ENCODE peak calls at places on chromosomes 4 and X, in eight cellular contexts. One of them, this sample, is unnamed.

GRCh38 chr4:133190098-133190497 is 41.0 kb downstream of the PCDH10 start:
- DNase-seq in dorsolateral prefrontal cortex: no peak
- DNase-seq in posterior cingulate gyrus: no peak
- DNase-seq in C1 segment of cervical spinal cord: no peak
- DNase-seq in natural killer cell treated with Interleukin-12 subunit alpha and Interleukin-12 subunit beta and Interleukin-15 and Interleukin-18, amount 100 ng/mL, for 72 hours: no peak
- DNase-seq in NCI-H187: no peak
- DNase-seq in stromal cell of bone marrow: no peak
- DNase-seq in IMR-90: peak
- DNase-seq in this sample: no peak

GRCh38 chr4:159341486-159341885 is 238.6 kb downstream of the RAPGEF2 start:
- DNase-seq in dorsolateral prefrontal cortex: no peak
- DNase-seq in IMR-90: peak
- DNase-seq in natural killer cell treated with Interleukin-12 subunit alpha and Interleukin-12 subunit beta and Interleukin-15 and Interleukin-18, amount 100 ng/mL, for 72 hours: no peak
- DNase-seq in C1 segment of cervical spinal cord: no peak
- DNase-seq in posterior cingulate gyrus: no peak
- DNase-seq in NCI-H187: no peak
- DNase-seq in stromal cell of bone marrow: peak
- DNase-seq in this sample: no peak

GRCh38 chr4:130636486-130636885 is 1540.5 kb downstream of the C4orf33 start:
- DNase-seq in natural killer cell treated with Interleukin-12 subunit alpha and Interleukin-12 subunit beta and Interleukin-15 and Interleukin-18, amount 100 ng/mL, for 72 hours: no peak
- DNase-seq in dorsolateral prefrontal cortex: no peak
- DNase-seq in C1 segment of cervical spinal cord: no peak
- DNase-seq in posterior cingulate gyrus: no peak
- DNase-seq in NCI-H187: no peak
- DNase-seq in IMR-90: no peak
- DNase-seq in stromal cell of bone marrow: no peak
- DNase-seq in this sample: no peak

GRCh38 chrX:134431894-134432293 is 28.1 kb upstream of the HPRT1 start:
- DNase-seq in NCI-H187: no peak
- DNase-seq in IMR-90: peak
- DNase-seq in C1 segment of cervical spinal cord: no peak
- DNase-seq in posterior cingulate gyrus: no peak
- DNase-seq in dorsolateral prefrontal cortex: no peak
- DNase-seq in natural killer cell treated with Interleukin-12 subunit alpha and Interleukin-12 subunit beta and Interleukin-15 and Interleukin-18, amount 100 ng/mL, for 72 hours: no peak
- DNase-seq in stromal cell of bone marrow: peak
- DNase-seq in this sample: no peak

GRCh38 chrX:151680805-151681204 is 14.5 kb upstream of the PRRG3 start:
- DNase-seq in NCI-H187: peak
- DNase-seq in C1 segment of cervical spinal cord: no peak
- DNase-seq in natural killer cell treated with Interleukin-12 subunit alpha and Interleukin-12 subunit beta and Interleukin-15 and Interleukin-18, amount 100 ng/mL, for 72 hours: no peak
- DNase-seq in IMR-90: peak
- DNase-seq in stromal cell of bone marrow: no peak
- DNase-seq in dorsolateral prefrontal cortex: no peak
- DNase-seq in posterior cingulate gyrus: peak
- DNase-seq in this sample: no peak

GRCh38 chr4:71294301-71294700 is 44.5 kb upstream of the SLC4A4 start:
- DNase-seq in IMR-90: peak
- DNase-seq in stromal cell of bone marrow: no peak
- DNase-seq in posterior cingulate gyrus: no peak
- DNase-seq in natural killer cell treated with Interleukin-12 subunit alpha and Interleukin-12 subunit beta and Interleukin-15 and Interleukin-18, amount 100 ng/mL, for 72 hours: no peak
- DNase-seq in NCI-H187: no peak
- DNase-seq in C1 segment of cervical spinal cord: no peak
- DNase-seq in dorsolateral prefrontal cortex: no peak
- DNase-seq in this sample: no peak

GRCh38 chrX:11562570-11562969 is 103.2 kb downstream of the ARHGAP6 start:
- DNase-seq in dorsolateral prefrontal cortex: no peak
- DNase-seq in posterior cingulate gyrus: no peak
- DNase-seq in natural killer cell treated with Interleukin-12 subunit alpha and Interleukin-12 subunit beta and Interleukin-15 and Interleukin-18, amount 100 ng/mL, for 72 hours: no peak
- DNase-seq in stromal cell of bone marrow: no peak
- DNase-seq in IMR-90: no peak
- DNase-seq in NCI-H187: no peak
- DNase-seq in C1 segment of cervical spinal cord: no peak
- DNase-seq in this sample: no peak

GRCh38 chr4:8468746-8469535 is 28.4 kb downstream of the TRMT44 start:
- DNase-seq in dorsolateral prefrontal cortex: peak
- DNase-seq in natural killer cell treated with Interleukin-12 subunit alpha and Interleukin-12 subunit beta and Interleukin-15 and Interleukin-18, amount 100 ng/mL, for 72 hours: peak
- DNase-seq in IMR-90: peak
- DNase-seq in NCI-H187: no peak
- DNase-seq in posterior cingulate gyrus: peak
- DNase-seq in C1 segment of cervical spinal cord: no peak
- DNase-seq in stromal cell of bone marrow: no peak
- DNase-seq in this sample: no peak

GRCh38 chr4:62814510-62815047 is 1594.7 kb downstream of the TECRL start:
- DNase-seq in NCI-H187: no peak
- DNase-seq in C1 segment of cervical spinal cord: no peak
- DNase-seq in natural killer cell treated with Interleukin-12 subunit alpha and Interleukin-12 subunit beta and Interleukin-15 and Interleukin-18, amount 100 ng/mL, for 72 hours: no peak
- DNase-seq in stromal cell of bone marrow: no peak
- DNase-seq in IMR-90: no peak
- DNase-seq in posterior cingulate gyrus: no peak
- DNase-seq in dorsolateral prefrontal cortex: no peak
- DNase-seq in this sample: no peak

GRCh38 chrX:27964432-27964831 is 16.8 kb downstream of the DCAF8L1 start:
- DNase-seq in dorsolateral prefrontal cortex: no peak
- DNase-seq in posterior cingulate gyrus: no peak
- DNase-seq in NCI-H187: no peak
- DNase-seq in stromal cell of bone marrow: no peak
- DNase-seq in IMR-90: no peak
- DNase-seq in natural killer cell treated with Interleukin-12 subunit alpha and Interleukin-12 subunit beta and Interleukin-15 and Interleukin-18, amount 100 ng/mL, for 72 hours: no peak
- DNase-seq in C1 segment of cervical spinal cord: no peak
- DNase-seq in this sample: no peak

GRCh38 chr4:166435449-166435848 is 562.4 kb downstream of the TLL1 start:
- DNase-seq in dorsolateral prefrontal cortex: no peak
- DNase-seq in posterior cingulate gyrus: no peak
- DNase-seq in NCI-H187: no peak
- DNase-seq in stromal cell of bone marrow: peak
- DNase-seq in C1 segment of cervical spinal cord: no peak
- DNase-seq in IMR-90: peak
- DNase-seq in natural killer cell treated with Interleukin-12 subunit alpha and Interleukin-12 subunit beta and Interleukin-15 and Interleukin-18, amount 100 ng/mL, for 72 hours: no peak
- DNase-seq in this sample: no peak